ENCODE peak calls at places on chromosomes 13 and 19, in seven cellular contexts. G is PC-3, T is T follicular helper cell, I is hippocampal formation, O is posterior vena cava, U is Caco-2, N is AG08396. A is an unnamed sample.

GRCh38 chr19:49677901-49678674 is 1.0 kb downstream of the PRMT1 start:
- DNase-seq in G (peak; percentile 75), T (peak; percentile 74), I (peak; percentile 24), O (peak; percentile 92), U (peak; percentile 89), N (peak; percentile 70), A (no peak)

GRCh38 chr13:110352735-110353134 is 45.7 kb downstream of the COL4A2 start:
- DNase-seq in G (no peak), T (no peak), I (no peak), O (peak; percentile 75), U (no peak), N (no peak), A (no peak)

GRCh38 chr13:94433055-94433947 is 46.2 kb downstream of the DCT start:
- DNase-seq in G (no peak), T (no peak), I (no peak), O (no peak), U (peak; percentile 79), N (no peak), A (no peak)

GRCh38 chr13:63198076-63198475 is 1782.4 kb upstream of the PCDH20 start:
- DNase-seq in G (no peak), T (no peak), I (no peak), O (no peak), U (no peak), N (no peak), A (no peak)

GRCh38 chr13:27622102-27622820 is 569 bp downstream of the POLR1D start:
- DNase-seq in G (peak; percentile 5), T (no peak), I (no peak), O (no peak), U (no peak), N (peak; percentile 12), A (no peak)

GRCh38 chr19:47637550-47637949 is 28.6 kb downstream of the BICRA start:
- DNase-seq in G (no peak), T (no peak), I (no peak), O (no peak), U (no peak), N (no peak), A (no peak)

GRCh38 chr13:23279321-23279720 is 98.5 kb downstream of the SGCG start:
- DNase-seq in G (no peak), T (no peak), I (no peak), O (no peak), U (no peak), N (no peak), A (no peak)

GRCh38 chr13:35055705-35056104 is 113.6 kb downstream of the NBEA start:
- DNase-seq in G (no peak), T (no peak), I (no peak), O (no peak), U (no peak), N (no peak), A (no peak)

GRCh38 chr13:30864352-30865130 is 41.5 kb upstream of the MEDAG start:
- DNase-seq in G (no peak), T (no peak), I (no peak), O (no peak), U (no peak), N (no peak), A (no peak)

GRCh38 chr19:48966541-48967345 is 1.6 kb downstream of the FTL start:
- DNase-seq in G (no peak), T (no peak), I (no peak), O (no peak), U (no peak), N (no peak), A (no peak)

GRCh38 chr19:10987621-10988297 is 26.9 kb downstream of the SMARCA4 start:
- DNase-seq in G (no peak), T (no peak), I (no peak), O (no peak), U (no peak), N (no peak), A (no peak)

GRCh38 chr19:46176116-46176860 is 28.2 kb downstream of the IGFL2 start:
- DNase-seq in G (no peak), T (no peak), I (no peak), O (no peak), U (no peak), N (no peak), A (no peak)

GRCh38 chr19:33554821-33555220 is 33.2 kb upstream of the PEPD start:
- DNase-seq in G (no peak), T (no peak), I (no peak), O (peak; percentile 49), U (no peak), N (no peak), A (no peak)

GRCh38 chr13:68895696-68896095 is 1211.9 kb upstream of the ATXN8OS start:
- DNase-seq in G (no peak), T (no peak), I (no peak), O (no peak), U (no peak), N (no peak), A (no peak)

A was measured in glomerular endothelial cell.